ENCODE peak calls at places on chromosome 7, in four cellular contexts. J is left ventricle myocardium inferior, D is heart left ventricle, H is WERI-Rb-1. V is an unnamed sample.

GRCh38 chr7:47283497-47284131 is 298.3 kb downstream of the TNS3 start:
- DNase-seq in D (no peak), J (no peak), H (no peak), V (no peak)

GRCh38 chr7:92747041-92747835 is 89.1 kb downstream of the CDK6 start:
- DNase-seq in H (no peak), J (no peak), D (no peak), V (no peak)

GRCh38 chr7:43905209-43905946 is 1.0 kb downstream of the URGCP start:
- DNase-seq in H (no peak), J (no peak), D (no peak), V (no peak)

GRCh38 chr7:127792528-127793342 is 140.7 kb downstream of the SND1 start:
- DNase-seq in J (no peak), D (no peak), H (peak; percentile 47), V (no peak)

GRCh38 chr7:105448181-105448580 is 59.5 kb upstream of the SRPK2 start:
- DNase-seq in H (no peak), J (no peak), D (no peak), V (no peak)

GRCh38 chr7:134920026-134920758 is 66.1 kb upstream of the AGBL3 start:
- DNase-seq in D (no peak), H (no peak), J (no peak), V (peak; percentile 86)

GRCh38 chr7:140922741-140923345 is 1.9 kb downstream of the BRAF start:
- DNase-seq in H (no peak), J (no peak), D (no peak), V (no peak)

GRCh38 chr7:82319674-82320118 is 123.9 kb downstream of the CACNA2D1 start:
- DNase-seq in D (peak; percentile 86), J (peak; percentile 89), H (no peak), V (peak; percentile 50)

GRCh38 chr7:113629244-113629643 is 289.6 kb downstream of the PPP1R3A start:
- DNase-seq in H (no peak), J (no peak), D (no peak), V (peak; percentile 24)

GRCh38 chr7:107643938-107644703 is 16.5 kb upstream of the SLC26A4 start:
- DNase-seq in H (no peak), D (no peak), J (no peak), V (no peak)

GRCh38 chr7:69596056-69596455 is 2.2 kb upstream of the AUTS2 start:
- DNase-seq in D (no peak), J (no peak), H (no peak), V (no peak)

GRCh38 chr7:16801111-16801542 is 3.7 kb downstream of the AGR2 start:
- DNase-seq in D (no peak), J (no peak), H (no peak), V (peak; percentile 34)

GRCh38 chr7:602341-603141 is 82.9 kb upstream of the PDGFA start:
- DNase-seq in H (no peak), J (no peak), D (no peak), V (no peak)

GRCh38 chr7:2248984-2249694 is 7.1 kb downstream of the NUDT1 start:
- DNase-seq in J (peak; percentile 57), H (no peak), D (peak; percentile 72), V (peak; percentile 89)

GRCh38 chr7:117152213-117153007 is 170.4 kb downstream of the WNT2 start:
- DNase-seq in H (no peak), J (no peak), D (peak; percentile 25), V (no peak)

GRCh38 chr7:112603673-112604072 is 122.9 kb downstream of the LSMEM1 start:
- DNase-seq in D (no peak), H (no peak), J (no peak), V (no peak)

GRCh38 chr7:27345164-27345887 is 102.7 kb downstream of the EVX1 start:
- DNase-seq in D (no peak), H (no peak), J (no peak), V (no peak)

GRCh38 chr7:17951745-17952254 is 11.5 kb upstream of the SNX13 start:
- DNase-seq in J (no peak), D (no peak), H (no peak), V (no peak)

GRCh38 chr7:42372498-42372897 is 135.5 kb upstream of the GLI3 start:
- DNase-seq in D (no peak), J (no peak), H (peak; percentile 25), V (no peak)

GRCh38 chr7:151135525-151135845 is 32.0 kb downstream of the GBX1 start:
- DNase-seq in H (no peak), J (peak; percentile 9), D (no peak), V (no peak)

GRCh38 chr7:139591550-139592195 is 68.2 kb downstream of the CLEC2L start:
- DNase-seq in D (no peak), H (no peak), J (no peak), V (no peak)

GRCh38 chr7:118264836-118265235 is 40.3 kb downstream of the ANKRD7 start:
- DNase-seq in H (no peak), J (no peak), D (no peak), V (no peak)

DNA sequence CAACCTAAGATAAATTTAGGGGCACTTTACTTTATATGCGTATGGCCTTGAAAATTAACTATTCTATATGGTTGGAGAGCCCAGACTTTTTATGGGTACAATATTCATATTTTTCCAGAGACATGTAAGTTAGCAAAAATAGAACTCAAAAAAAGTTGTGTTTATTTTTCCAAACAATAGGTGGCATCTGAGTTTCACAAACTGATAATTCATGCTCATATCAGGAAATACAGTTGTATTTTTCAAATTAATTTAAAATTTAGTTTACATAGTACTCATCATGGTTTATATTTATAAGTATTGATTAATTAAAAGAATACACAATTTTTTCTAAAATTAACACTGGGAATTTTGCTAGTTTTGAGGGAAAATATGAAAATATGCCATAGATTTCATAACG is 34.6 kb downstream of the ANKRD7 start:
- DNase-seq in H (no peak), J (no peak), D (no peak), V (no peak)
- TF ChIP-seq CTCF in H (no peak), J (peak; percentile 10), D (peak; percentile 10), V (no peak)

GRCh38 chr7:157271991-157272324 is 64.8 kb upstream of the DNAJB6 start:
- DNase-seq in H (no peak), D (peak; percentile 46), J (peak; percentile 55), V (peak; percentile 98)

GRCh38 chr7:157271315-157271990 is 65.4 kb upstream of the DNAJB6 start:
- DNase-seq in J (no peak), H (no peak), D (no peak), V (no peak)

GRCh38 chr7:157274991-157275427 is 61.8 kb upstream of the DNAJB6 start:
- DNase-seq in J (no peak), D (no peak), H (no peak), V (no peak)

GRCh38 chr7:157272351-157273207 is 64.2 kb upstream of the DNAJB6 start:
- DNase-seq in H (no peak), J (no peak), D (no peak), V (no peak)

GRCh38 chr7:157273208-157274202 is 63.3 kb upstream of the DNAJB6 start:
- DNase-seq in J (peak; percentile 62), H (peak; percentile 68), D (peak; percentile 60), V (peak; percentile 62)
- H3K27ac ChIP-seq in J (peak overlapping the region; percentile 63), H (no peak overlapping the region), D (no peak overlapping the region), V (no peak overlapping the region)

GRCh38 chr7:157615101-157615817 is 278.5 kb downstream of the DNAJB6 start:
- DNase-seq in D (peak; percentile 58), J (peak; percentile 57), H (no peak), V (no peak)

GRCh38 chr7:157617401-157617800 is 280.6 kb downstream of the DNAJB6 start:
- DNase-seq in H (no peak), J (no peak), D (no peak), V (no peak)

GRCh38 chr7:157615852-157616251 is 279.0 kb downstream of the DNAJB6 start:
- DNase-seq in J (no peak), D (no peak), H (no peak), V (no peak)

GRCh38 chr7:157616931-157617330 is 280.1 kb downstream of the DNAJB6 start:
- DNase-seq in J (no peak), D (no peak), H (no peak), V (no peak)

GRCh38 chr7:157616426-157616825 is 279.6 kb downstream of the DNAJB6 start:
- DNase-seq in D (no peak), J (no peak), H (no peak), V (no peak)
- H3K27me3 ChIP-seq in D (no peaks in the 10 kb centered on the region), J (peaks cover 69% of the 10 kb centered on the region), H (no peaks in the 10 kb centered on the region), V (no peaks in the 10 kb centered on the region)

GRCh38 chr7:66844552-66845381 is 76.3 kb upstream of the TMEM248 start:
- DNase-seq in J (peak; percentile 98), H (peak; percentile 98), D (peak; percentile 99), V (peak; percentile 97)
- TF ChIP-seq CTCF in J (peak; percentile 48), H (peak; percentile 34), D (no peak), V (peak; percentile 27)

GRCh38 chr7:137956183-137956582 is 45.7 kb downstream of the CREB3L2 start:
- DNase-seq in H (no peak), D (no peak), J (no peak), V (no peak)

GRCh38 chr7:137956591-137956990 is 45.3 kb downstream of the CREB3L2 start:
- DNase-seq in J (no peak), H (no peak), D (no peak), V (no peak)

GRCh38 chr7:137953043-137953691 is 48.7 kb downstream of the CREB3L2 start:
- DNase-seq in D (no peak), J (no peak), H (peak; percentile 80), V (peak; percentile 93)

GRCh38 chr7:137953692-137954470 is 48.0 kb downstream of the CREB3L2 start:
- DNase-seq in H (peak; percentile 31), D (no peak), J (no peak), V (no peak)

GRCh38 chr7:137954614-137955013 is 47.3 kb downstream of the CREB3L2 start:
- DNase-seq in H (no peak), D (no peak), J (no peak), V (no peak)
- H3K27ac ChIP-seq in H (peak overlapping the region; percentile 28), D (no peak overlapping the region), J (no peak overlapping the region), V (peak overlapping the region; percentile 92)